ENCODE peak calls at places on chromosome 10, in eight cellular contexts. V is AG08396; M is CD4-positive, alpha-beta T cell; E is activated T-helper 1 cell treated with anti-CD3 and anti-CD28 coated beads, Interleukin-2, amount 50 U/mL, for 16 hours; H is hepatocyte; O is glomerular endothelial cell; T is AG08395; N is HEK293T. R is an unnamed sample.
A peak's percentile ranks its signal among the peaks of the same experiment; 100 is the strongest.

GRCh38 chr10:133187906-133188681 is 28.1 kb downstream of the KNDC1 start:
- DNase-seq in V (no peak), M (no peak), E (no peak), H (no peak), O (no peak), T (no peak), N (no peak), R (no peak)

GRCh38 chr10:57844387-57844998 is 423.2 kb downstream of the IPMK start:
- DNase-seq in V (no peak), M (no peak), E (no peak), H (peak; percentile 9), O (no peak), T (no peak), N (no peak), R (no peak)

GRCh38 chr10:77520290-77520689 is 117.3 kb downstream of the KCNMA1 start:
- DNase-seq in V (no peak), M (no peak), E (no peak), H (no peak), O (no peak), T (no peak), N (no peak), R (no peak)

GRCh38 chr10:96987842-96988175 is 155.7 kb downstream of the LCOR start:
- DNase-seq in V (peak; percentile 59), M (no peak), E (no peak), H (no peak), O (no peak), T (peak; percentile 82), N (no peak), R (no peak)

GRCh38 chr10:69425513-69426298 is 9.0 kb upstream of the TACR2 start:
- DNase-seq in V (no peak), M (no peak), E (no peak), H (peak; percentile 84), O (no peak), T (no peak), N (no peak), R (no peak)

GRCh38 chr10:58781873-58782488 is 269.3 kb downstream of the BICC1 start:
- DNase-seq in V (peak; percentile 24), M (no peak), E (no peak), H (peak; percentile 66), O (no peak), T (peak; percentile 42), N (peak; percentile 30), R (no peak)

GRCh38 chr10:4763960-4764428 is 62.0 kb upstream of the AKR1E2 start:
- DNase-seq in V (peak; percentile 14), M (no peak), E (no peak), H (no peak), O (no peak), T (peak; percentile 60), N (no peak), R (no peak)

GRCh38 chr10:45091968-45092367 is 91.2 kb downstream of the ZNF22 start:
- DNase-seq in V (no peak), M (no peak), E (no peak), H (no peak), O (no peak), T (no peak), N (no peak), R (no peak)

GRCh38 chr10:1687190-1687589 is 50.1 kb downstream of the ADARB2 start:
- DNase-seq in V (no peak), M (no peak), E (no peak), H (peak; percentile 23), O (no peak), T (no peak), N (no peak), R (no peak)

GRCh38 chr10:23994459-23995046 is 214.4 kb upstream of the KIAA1217 start:
- DNase-seq in V (peak; percentile 42), M (no peak), E (no peak), H (peak; percentile 83), O (peak; percentile 36), T (peak; percentile 68), N (peak; percentile 64), R (no peak)

GRCh38 chr10:26215534-26215922 is 1.0 kb upstream of the GAD2 start:
- DNase-seq in V (no peak), M (no peak), E (no peak), H (peak; percentile 6), O (no peak), T (no peak), N (no peak), R (no peak)

GRCh38 chr10:63735305-63735704 is 214.1 kb downstream of the REEP3 start:
- DNase-seq in V (no peak), M (no peak), E (no peak), H (no peak), O (no peak), T (no peak), N (no peak), R (no peak)

GRCh38 chr10:73965890-73966768 is 31.8 kb upstream of the VCL start:
- DNase-seq in V (peak; percentile 89), M (no peak), E (no peak), H (peak; percentile 88), O (peak; percentile 94), T (peak; percentile 95), N (peak; percentile 86), R (no peak)

GRCh38 chr10:3482200-3482993 is 302.6 kb downstream of the KLF6 start:
- DNase-seq in V (peak; percentile 67), M (no peak), E (no peak), H (peak; percentile 92), O (no peak), T (peak; percentile 84), N (peak; percentile 62), R (no peak)

GRCh38 chr10:132811891-132812481 is 26.0 kb upstream of the NKX6-2 start:
- DNase-seq in V (no peak), M (no peak), E (no peak), H (no peak), O (no peak), T (no peak), N (no peak), R (no peak)

GRCh38 chr10:74586088-74586585 is 240.3 kb upstream of the KAT6B start:
- DNase-seq in V (peak; percentile 3), M (peak; percentile 22), E (peak; percentile 24), H (no peak), O (no peak), T (no peak), N (no peak), R (no peak)

GRCh38 chr10:36725581-36726520 is 399.5 kb upstream of the ANKRD30A start:
- DNase-seq in V (peak; percentile 64), M (no peak), E (no peak), H (peak; percentile 60), O (peak; percentile 5), T (peak; percentile 78), N (peak; percentile 49), R (no peak)

GRCh38 chr10:60309371-60309770 is 80.3 kb downstream of the ANK3 start:
- DNase-seq in V (no peak), M (no peak), E (no peak), H (no peak), O (no peak), T (no peak), N (no peak), R (no peak)

GRCh38 chr10:69409968-69410367 is 6.8 kb downstream of the TACR2 start:
- DNase-seq in V (no peak), M (no peak), E (no peak), H (no peak), O (no peak), T (no peak), N (no peak), R (no peak)

GRCh38 chr10:100020161-100020882 is 10.6 kb upstream of the DNMBP start:
- DNase-seq in V (no peak), M (no peak), E (no peak), H (no peak), O (no peak), T (no peak), N (no peak), R (no peak)

GRCh38 chr10:86019141-86019540 is 347.5 kb downstream of the GRID1 start:
- DNase-seq in V (no peak), M (no peak), E (no peak), H (no peak), O (no peak), T (no peak), N (no peak), R (no peak)

GRCh38 chr10:6039711-6040110 is 22.5 kb downstream of the IL2RA start:
- DNase-seq in V (no peak), M (no peak), E (no peak), H (no peak), O (no peak), T (no peak), N (no peak), R (no peak)

GRCh38 chr10:93591065-93591808 is 9.8 kb downstream of the RBP4 start:
- DNase-seq in V (no peak), M (no peak), E (no peak), H (peak; percentile 30), O (no peak), T (no peak), N (no peak), R (no peak)

R was measured in stimulated activated CD8-positive, alpha-beta memory T cell treated with anti-CD3 and anti-CD28 coated beads, Interleukin-7, amount 100 ng/mL, for 1 hour.